ENCODE peak calls at places on chromosomes 7 and 10, in seven cellular contexts. O is thoracic aorta, X is astrocyte, H is HCT116, J is pancreas, Z is mammary epithelial cell, C is brain microvascular endothelial cell. V is an unnamed sample.

GRCh38 chr7:25262586-25262985 is 34.3 kb upstream of the NPVF start:
- DNase-seq in O (no peak), X (peak), H (no peak), J (no peak), Z (peak), C (peak), V (no peak)

GRCh38 chr10:5234106-5234877 is 37.7 kb downstream of the AKR1C4 start:
- DNase-seq in O (no peak), X (no peak), H (no peak), J (no peak), Z (peak), C (no peak), V (peak)

GRCh38 chr10:124237282-124237975 is 144.0 kb upstream of the CHST15 start:
- DNase-seq in O (no peak), X (no peak), H (no peak), J (no peak), Z (no peak), C (no peak), V (no peak)

GRCh38 chr10:103618575-103619423 is 125.3 kb downstream of the NEURL1 start:
- DNase-seq in O (peak), X (peak), H (no peak), J (peak), Z (no peak), C (no peak), V (no peak)

GRCh38 chr10:101272229-101272868 is 43.1 kb upstream of the LBX1 start:
- DNase-seq in O (no peak), X (peak), H (peak), J (peak), Z (peak), C (peak), V (peak)

GRCh38 chr10:69910566-69910965 is 108.9 kb downstream of the COL13A1 start:
- DNase-seq in O (no peak), X (no peak), H (no peak), J (no peak), Z (no peak), C (no peak), V (no peak)

GRCh38 chr7:27102578-27103442 is at the start of gene HOXA2:
- DNase-seq in O (no peak), X (peak), H (no peak), J (no peak), Z (peak), C (no peak), V (no peak)

GRCh38 chr7:24834150-24834798 is 77.0 kb upstream of the GSDME start:
- DNase-seq in O (no peak), X (no peak), H (no peak), J (no peak), Z (no peak), C (no peak), V (no peak)

GRCh38 chr10:118974951-118975350 is 54.6 kb upstream of the NANOS1 start:
- DNase-seq in O (no peak), X (no peak), H (no peak), J (no peak), Z (no peak), C (no peak), V (no peak)

GRCh38 chr10:54559498-54559897 is 241.5 kb downstream of the PCDH15 start:
- DNase-seq in O (no peak), X (peak), H (no peak), J (no peak), Z (peak), C (no peak), V (no peak)

GRCh38 chr7:99031496-99031895 is 112.4 kb downstream of the SMURF1 start:
- DNase-seq in O (no peak), X (no peak), H (no peak), J (no peak), Z (no peak), C (no peak), V (no peak)

GRCh38 chr10:86316274-86316835 is 50.2 kb downstream of the GRID1 start:
- DNase-seq in O (no peak), X (no peak), H (no peak), J (no peak), Z (no peak), C (no peak), V (no peak)

GRCh38 chr7:42373285-42373684 is 136.3 kb upstream of the GLI3 start:
- DNase-seq in O (no peak), X (no peak), H (no peak), J (no peak), Z (no peak), C (no peak), V (no peak)

GRCh38 chr7:7992502-7992901 is 23.9 kb downstream of the GLCCI1 start:
- DNase-seq in O (no peak), X (no peak), H (no peak), J (no peak), Z (peak), C (no peak), V (no peak)

GRCh38 chr10:91013985-91014384 is 93.1 kb upstream of the ANKRD1 start:
- DNase-seq in O (no peak), X (no peak), H (no peak), J (no peak), Z (no peak), C (no peak), V (no peak)

GRCh38 chr7:38310601-38311057 is 37.2 kb upstream of the TARP start:
- DNase-seq in O (no peak), X (no peak), H (no peak), J (no peak), Z (no peak), C (no peak), V (no peak)

GRCh38 chr10:70962686-70963085 is 74.3 kb upstream of the PCBD1 start:
- DNase-seq in O (no peak), X (no peak), H (no peak), J (no peak), Z (no peak), C (no peak), V (no peak)

GRCh38 chr10:17779761-17780160 is 27.8 kb downstream of the TMEM236 start:
- DNase-seq in O (no peak), X (no peak), H (no peak), J (no peak), Z (no peak), C (no peak), V (no peak)

GRCh38 chr7:116663744-116664143 is 8.3 kb upstream of the MET start:
- DNase-seq in O (no peak), X (no peak), H (no peak), J (peak), Z (no peak), C (no peak), V (no peak)

GRCh38 chr7:155763721-155764431 is 48.4 kb downstream of the SHH start:
- DNase-seq in O (no peak), X (peak), H (no peak), J (no peak), Z (no peak), C (peak), V (peak)

GRCh38 chr10:110901954-110902819 is 16.8 kb downstream of the BBIP1 start:
- DNase-seq in O (no peak), X (peak), H (peak), J (no peak), Z (peak), C (peak), V (no peak)

GRCh38 chr10:12540341-12540781 is 191.0 kb downstream of the CAMK1D start:
- DNase-seq in O (no peak), X (peak), H (no peak), J (no peak), Z (no peak), C (peak), V (no peak)

GRCh38 chr10:119459681-119460340 is 82.7 kb downstream of the RGS10 start:
- DNase-seq in O (no peak), X (no peak), H (no peak), J (no peak), Z (no peak), C (no peak), V (no peak)

GRCh38 chr10:24825551-24825950 is 101.9 kb upstream of the ARHGAP21 start:
- DNase-seq in O (no peak), X (peak), H (no peak), J (no peak), Z (no peak), C (no peak), V (peak)

GRCh38 chr10:944034-944831 is 12.7 kb upstream of the LARP4B start:
- DNase-seq in O (no peak), X (no peak), H (no peak), J (no peak), Z (peak), C (peak), V (no peak)

GRCh38 chr10:119491941-119492340 is 50.6 kb downstream of the RGS10 start:
- DNase-seq in O (no peak), X (no peak), H (no peak), J (no peak), Z (no peak), C (no peak), V (peak)

GRCh38 chr10:79334573-79334972 is 12.7 kb upstream of the PPIF start:
- DNase-seq in O (no peak), X (no peak), H (no peak), J (no peak), Z (no peak), C (no peak), V (no peak)

GRCh38 chr10:42783181-42783549 is 570 bp downstream of the BMS1 start:
- DNase-seq in O (no peak), X (peak), H (no peak), J (no peak), Z (peak), C (peak), V (peak)

GRCh38 chr10:117457071-117457810 is 82.0 kb upstream of the PDZD8 start:
- DNase-seq in O (no peak), X (no peak), H (no peak), J (no peak), Z (no peak), C (no peak), V (no peak)

GRCh38 chr10:86595496-86595895 is 58.9 kb upstream of the OPN4 start:
- DNase-seq in O (no peak), X (no peak), H (no peak), J (no peak), Z (no peak), C (no peak), V (no peak)

GRCh38 chr7:120775703-120776265 is 82.2 kb downstream of the TSPAN12 start:
- DNase-seq in O (no peak), X (no peak), H (no peak), J (no peak), Z (no peak), C (no peak), V (no peak)

GRCh38 chr7:117682681-117683385 is 190.4 kb downstream of the CTTNBP2 start:
- DNase-seq in O (no peak), X (no peak), H (no peak), J (no peak), Z (peak), C (no peak), V (no peak)

GRCh38 chr7:130793855-130794618 is 60.0 kb upstream of the KLF14 start:
- DNase-seq in O (no peak), X (peak), H (peak), J (no peak), Z (peak), C (peak), V (no peak)

GRCh38 chr7:96729795-96730194 is 20.1 kb upstream of the SEM1 start:
- DNase-seq in O (no peak), X (no peak), H (no peak), J (no peak), Z (peak), C (no peak), V (no peak)

GRCh38 chr10:58967551-58968418 is 208.7 kb upstream of the PHYHIPL start:
- DNase-seq in O (no peak), X (no peak), H (no peak), J (peak), Z (peak), C (no peak), V (no peak)

DNA sequence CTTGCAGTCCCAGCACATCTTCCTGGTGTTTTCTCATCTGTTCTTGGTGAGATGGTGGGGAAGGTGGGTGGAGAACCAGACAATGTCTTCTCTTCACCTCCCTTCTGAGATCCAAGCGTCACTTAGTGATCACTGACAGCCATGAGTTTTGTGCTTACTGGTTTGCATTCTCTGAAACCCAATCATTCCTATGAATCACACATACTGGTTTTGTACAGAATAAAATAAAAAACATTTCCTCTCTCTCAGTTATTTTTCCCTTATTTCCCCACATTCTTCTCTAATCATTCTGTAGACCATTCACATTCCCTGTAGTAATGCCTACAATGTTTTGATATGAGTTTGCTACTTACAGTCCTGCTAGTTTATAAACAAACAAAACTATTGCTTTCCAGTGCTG is 143.8 kb upstream of the SLC13A1 start:
- DNase-seq in O (no peak), X (no peak), H (no peak), J (no peak), Z (no peak), C (no peak), V (no peak)
- H3K27ac ChIP-seq in O (no peak), X (no peak), H (no peak), J (no peak), Z (no peak), C (no peak), V (no peak)

GRCh38 chr7:41029072-41029492 is 673.8 kb downstream of the INHBA start:
- DNase-seq in O (no peak), X (peak), H (peak), J (no peak), Z (peak), C (peak), V (peak)

GRCh38 chr7:41024126-41024525 is 678.8 kb downstream of the INHBA start:
- DNase-seq in O (no peak), X (peak), H (no peak), J (no peak), Z (no peak), C (no peak), V (no peak)

GRCh38 chr7:41030673-41031072 is 672.2 kb downstream of the INHBA start:
- DNase-seq in O (no peak), X (peak), H (no peak), J (no peak), Z (peak), C (peak), V (no peak)

GRCh38 chr7:41028591-41028990 is 674.3 kb downstream of the INHBA start:
- DNase-seq in O (no peak), X (peak), H (no peak), J (no peak), Z (no peak), C (peak), V (no peak)

GRCh38 chr7:41027428-41028115 is 675.3 kb downstream of the INHBA start:
- DNase-seq in O (no peak), X (peak), H (no peak), J (no peak), Z (peak), C (peak), V (peak)
- H3K4me3 ChIP-seq in O (no peak), X (no peak), H (no peak), J (no peak), Z (no peak), C (no peak), V (no peak)

GRCh38 chr7:114663502-114663901 is 248.9 kb downstream of the FOXP2 start:
- DNase-seq in O (no peak), X (peak), H (peak), J (no peak), Z (peak), C (peak), V (peak)
- TF ChIP-seq CTCF in O (no peak), X (peak), H (peak), J (no peak), Z (peak), C (peak), V (peak)

DNA sequence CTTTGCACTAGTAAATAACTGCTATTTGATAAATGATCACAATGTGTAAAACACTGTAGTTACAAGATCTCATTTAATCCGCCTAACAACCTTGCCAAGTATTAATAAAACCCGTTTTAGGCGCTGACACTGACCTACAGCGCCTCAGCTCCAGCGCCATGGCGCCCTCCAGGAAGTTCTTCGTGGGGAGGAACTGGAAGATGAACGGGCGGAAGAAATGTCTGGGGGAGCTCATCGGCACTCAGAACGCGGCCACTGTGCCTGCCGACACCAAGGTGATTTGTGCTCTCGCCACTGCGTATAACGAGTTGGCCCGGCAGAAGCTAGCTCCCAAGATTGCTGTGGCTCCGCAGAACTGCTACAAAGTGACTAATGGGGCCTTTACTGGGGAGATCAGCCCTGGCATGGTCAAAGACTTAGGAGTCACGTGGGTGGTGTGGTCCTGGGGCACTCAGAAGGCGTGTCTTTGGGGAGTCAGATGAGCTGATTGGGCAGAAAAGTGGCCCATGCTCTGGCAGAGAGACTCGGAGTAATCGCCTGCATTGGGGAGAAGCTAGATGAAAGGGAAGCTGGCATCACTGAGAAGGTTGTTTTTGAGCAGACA is 1.1 kb upstream of the TNPO3 start:
- DNase-seq in O (no peak), X (no peak), H (no peak), J (peak), Z (no peak), C (no peak), V (no peak)
- H3K27ac ChIP-seq in O (no peak), X (no peak), H (peak), J (no peak), Z (no peak), C (no peak), V (no peak)

GRCh38 chr7:602341-603141 is 82.9 kb upstream of the PDGFA start:
- DNase-seq in O (no peak), X (no peak), H (no peak), J (no peak), Z (no peak), C (no peak), V (no peak)

GRCh38 chr7:604884-605531 is 85.4 kb upstream of the PDGFA start:
- DNase-seq in O (no peak), X (no peak), H (no peak), J (no peak), Z (no peak), C (peak), V (no peak)

GRCh38 chr7:605661-606450 is 86.2 kb upstream of the PDGFA start:
- DNase-seq in O (no peak), X (no peak), H (no peak), J (no peak), Z (no peak), C (no peak), V (no peak)

GRCh38 chr7:603152-603941 is 83.7 kb upstream of the PDGFA start:
- DNase-seq in O (no peak), X (no peak), H (no peak), J (no peak), Z (no peak), C (no peak), V (no peak)

GRCh38 chr7:604038-604883 is 84.6 kb upstream of the PDGFA start:
- DNase-seq in O (peak), X (peak), H (no peak), J (no peak), Z (no peak), C (peak), V (no peak)
- H3K4me3 ChIP-seq in O (peak), X (no peak), H (no peak), J (no peak), Z (no peak), C (peak), V (no peak)

DNA sequence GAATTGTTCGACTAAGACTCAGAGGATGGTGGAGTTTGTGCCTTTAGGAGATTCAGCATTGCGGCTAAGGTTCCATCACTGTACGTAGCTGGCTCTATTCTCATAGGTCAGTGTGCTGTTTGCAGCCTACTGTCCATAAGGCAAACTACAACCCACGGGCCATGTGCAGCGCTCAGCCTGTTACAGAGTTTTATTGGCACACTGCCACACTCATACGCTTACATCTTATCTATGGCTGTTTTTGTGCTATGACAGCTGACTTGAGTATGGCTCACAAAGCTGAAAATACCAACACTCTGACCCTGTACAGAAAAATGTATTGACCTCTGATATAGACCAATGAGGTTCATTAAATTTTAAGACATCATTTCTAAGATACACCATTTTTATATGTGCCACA is 114.5 kb downstream of the ARID5B start:
- DNase-seq in O (no peak), X (no peak), H (no peak), J (no peak), Z (no peak), C (peak), V (no peak)
- TF ChIP-seq CTCF in O (no peak), X (no peak), H (no peak), J (no peak), Z (no peak), C (peak), V (no peak)

V was measured in AG04450.